ENCODE peak calls at places on chromosomes 2 and 18, in five cellular contexts. T is esophagus muscularis mucosa, H is HCT116, E is H1, F is breast epithelium. P is an unnamed sample.

GRCh38 chr2:189267491-189267890 is 87.9 kb upstream of the COL5A2 start:
- DNase-seq in T (no peak), H (no peak), E (no peak), F (no peak), P (no peak)

GRCh38 chr2:55761024-55761423 is 67.4 kb upstream of the PNPT1 start:
- DNase-seq in T (no peak), H (no peak), E (no peak), F (no peak), P (no peak)

GRCh38 chr18:57532987-57533386 is 53.5 kb downstream of the FECH start:
- DNase-seq in T (no peak), H (no peak), E (no peak), F (no peak), P (no peak)

GRCh38 chr18:75923169-75923568 is 495.7 kb upstream of the SMIM21 start:
- DNase-seq in T (peak; percentile 95), H (peak; percentile 10), E (no peak), F (peak; percentile 92), P (peak; percentile 67)

GRCh38 chr2:149716687-149717086 is 129.1 kb upstream of the MMADHC start:
- DNase-seq in T (no peak), H (no peak), E (peak; percentile 23), F (no peak), P (no peak)

GRCh38 chr18:58886864-58887612 is 22.4 kb downstream of the ZNF532 start:
- DNase-seq in T (no peak), H (no peak), E (no peak), F (no peak), P (no peak)

GRCh38 chr2:156320491-156320896 is 12.0 kb downstream of the NR4A2 start:
- DNase-seq in T (no peak), H (no peak), E (no peak), F (no peak), P (peak; percentile 80)

GRCh38 chr18:58635891-58636290 is 7.0 kb upstream of the ALPK2 start:
- DNase-seq in T (no peak), H (peak; percentile 7), E (no peak), F (no peak), P (no peak)

GRCh38 chr2:172168917-172169346 is 66.2 kb upstream of the DLX2 start:
- DNase-seq in T (no peak), H (no peak), E (no peak), F (no peak), P (no peak)

GRCh38 chr18:79560042-79560860 is 119.4 kb upstream of the CTDP1 start:
- DNase-seq in T (no peak), H (no peak), E (no peak), F (peak; percentile 71), P (peak; percentile 58)

GRCh38 chr2:119119999-119120710 is 38.4 kb downstream of the C1QL2 start:
- DNase-seq in T (no peak), H (no peak), E (no peak), F (no peak), P (no peak)

GRCh38 chr2:7111626-7112025 is 194.4 kb downstream of the RNF144A start:
- DNase-seq in T (peak; percentile 80), H (no peak), E (no peak), F (no peak), P (no peak)

GRCh38 chr2:134773372-134774073 is 54.7 kb upstream of the TMEM163 start:
- DNase-seq in T (peak; percentile 68), H (no peak), E (no peak), F (no peak), P (no peak)

GRCh38 chr2:200509608-200510433 is at the start of gene KCTD18:
- DNase-seq in T (peak; percentile 95), H (peak; percentile 46), E (peak; percentile 56), F (peak; percentile 82), P (peak; percentile 95)

GRCh38 chr2:239348563-239349447 is 52.0 kb downstream of the HDAC4 start:
- DNase-seq in T (no peak), H (no peak), E (no peak), F (no peak), P (no peak)

GRCh38 chr2:219569041-219569440 is 2.3 kb downstream of the OBSL1 start:
- DNase-seq in T (no peak), H (no peak), E (no peak), F (no peak), P (no peak)

GRCh38 chr18:56291229-56291796 is 347.1 kb downstream of the TXNL1 start:
- DNase-seq in T (no peak), H (no peak), E (no peak), F (no peak), P (no peak)

DNA sequence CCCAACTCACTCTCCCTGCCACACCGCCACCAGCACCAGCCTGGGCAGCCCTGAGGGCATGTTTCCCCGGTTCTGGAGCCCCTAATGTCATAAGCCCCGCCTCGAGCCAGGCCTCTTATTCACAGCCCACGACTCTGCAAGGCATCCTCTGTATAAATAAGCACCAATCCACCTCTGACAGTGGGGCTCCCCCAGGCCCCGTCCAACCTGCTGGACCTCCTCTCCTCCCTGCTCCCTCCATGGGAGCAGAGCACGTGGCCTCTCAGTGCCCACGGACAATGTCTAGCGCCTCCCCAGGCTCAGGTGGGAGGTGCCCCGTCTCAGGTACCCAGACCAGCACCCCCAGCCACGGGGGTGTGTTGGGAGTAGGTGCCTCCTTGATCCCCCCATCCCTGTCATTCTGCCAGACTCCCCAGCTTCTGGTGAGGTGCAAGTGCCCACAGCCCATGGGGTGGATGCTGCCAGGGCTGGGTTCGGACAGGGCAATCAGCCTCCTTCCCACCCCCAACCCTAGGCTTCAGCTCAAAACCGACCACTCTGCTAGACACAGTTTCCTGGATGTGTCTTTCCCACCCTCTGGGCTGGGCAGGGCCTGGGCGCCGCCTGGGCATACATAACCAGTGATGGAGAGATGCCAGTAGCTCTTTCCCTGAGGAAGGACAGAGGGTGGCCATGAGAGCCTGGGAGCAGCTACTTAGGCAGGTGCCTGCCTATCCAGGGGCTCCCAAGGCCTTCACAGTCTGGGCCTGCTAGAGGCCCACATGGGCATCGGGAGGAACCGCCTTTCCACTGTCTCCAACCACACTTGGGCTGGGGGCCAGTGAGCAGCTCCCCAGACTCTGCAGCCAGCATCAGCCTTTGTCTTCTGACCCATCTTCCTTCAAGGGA is 1.6 kb upstream of the ADRA2B start:
- DNase-seq in T (no peak), H (no peak), E (no peak), F (no peak), P (no peak)
- TF ChIP-seq CTCF in T (no peak), H (peak; percentile 42), E (peak; percentile 28), F (no peak), P (no peak)

DNA sequence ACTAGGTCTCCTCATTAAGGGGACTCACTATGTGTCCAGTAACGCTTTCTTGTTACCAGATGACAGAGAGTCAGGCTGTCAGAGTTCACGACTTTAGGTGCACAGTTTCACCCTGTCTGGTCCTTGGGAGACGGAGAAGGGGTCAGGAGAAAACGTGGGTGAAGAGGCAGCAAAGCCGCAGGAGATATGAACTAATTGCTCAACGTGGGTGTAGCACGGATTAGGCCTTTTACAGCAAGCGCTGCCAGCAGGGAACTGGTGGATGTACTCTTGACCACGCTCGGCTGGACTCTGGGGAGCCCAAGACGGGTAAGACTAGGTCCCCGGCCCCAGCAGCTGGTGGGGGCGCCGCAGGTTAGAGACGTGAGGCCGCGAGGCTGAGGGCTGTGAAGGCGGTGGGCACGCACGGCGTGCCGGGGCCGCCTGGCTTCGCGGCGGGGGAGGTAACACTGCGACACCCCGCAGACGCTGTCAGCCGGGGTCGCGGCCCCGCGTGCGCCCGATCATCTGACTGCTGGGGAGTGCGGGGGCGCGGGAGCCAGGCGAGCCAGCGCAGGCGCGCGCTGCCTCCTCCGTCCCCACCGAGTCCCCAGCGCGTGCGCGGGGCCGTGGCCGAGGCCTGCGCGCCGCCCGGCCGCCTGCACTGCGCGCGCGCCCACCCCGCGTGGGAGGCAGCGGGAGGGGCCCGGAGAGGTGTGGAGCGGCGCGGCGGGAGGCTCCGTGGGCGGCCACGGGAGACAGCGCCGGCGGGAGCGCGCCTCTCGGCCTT is at the start of gene CLIP4:
- DNase-seq in T (no peak), H (no peak), E (no peak), F (peak; percentile 64), P (peak; percentile 95)
- TF ChIP-seq POLR2A in T (no peak), H (no peak), E (no peak), F (peak; percentile 19), P (peak; percentile 19)

GRCh38 chr2:100780203-100781008 is 39.5 kb upstream of the NPAS2 start:
- DNase-seq in T (no peak), H (peak; percentile 29), E (no peak), F (peak; percentile 79), P (no peak)
- TF ChIP-seq POLR2AphosphoS5 in T (peak; percentile 29), H (no peak), E (no peak), F (peak; percentile 65), P (no peak)

DNA sequence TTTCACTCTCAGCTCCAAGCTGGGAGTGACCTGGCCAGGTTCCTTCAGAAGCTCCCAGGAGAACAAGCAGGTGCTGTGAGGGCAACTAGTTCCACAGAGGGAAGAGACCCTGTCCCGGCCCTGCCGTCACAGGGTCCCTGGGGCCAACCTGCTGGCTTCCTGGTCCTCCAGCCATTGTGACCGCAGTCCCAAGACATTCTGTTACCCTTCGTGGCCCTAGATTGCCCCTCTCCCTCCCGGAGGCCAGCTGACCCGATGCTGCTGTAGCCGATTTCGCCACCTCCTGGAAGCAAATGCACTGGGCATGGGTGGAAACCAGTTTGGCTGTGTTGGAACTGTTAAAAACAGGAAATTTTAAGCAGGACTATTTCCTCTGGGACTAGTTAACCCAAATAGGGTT is 55.4 kb downstream of the EPAS1 start:
- DNase-seq in T (no peak), H (no peak), E (no peak), F (no peak), P (peak; percentile 64)
- TF ChIP-seq CTCF in T (no peak), H (no peak), E (no peak), F (no peak), P (no peak)

DNA sequence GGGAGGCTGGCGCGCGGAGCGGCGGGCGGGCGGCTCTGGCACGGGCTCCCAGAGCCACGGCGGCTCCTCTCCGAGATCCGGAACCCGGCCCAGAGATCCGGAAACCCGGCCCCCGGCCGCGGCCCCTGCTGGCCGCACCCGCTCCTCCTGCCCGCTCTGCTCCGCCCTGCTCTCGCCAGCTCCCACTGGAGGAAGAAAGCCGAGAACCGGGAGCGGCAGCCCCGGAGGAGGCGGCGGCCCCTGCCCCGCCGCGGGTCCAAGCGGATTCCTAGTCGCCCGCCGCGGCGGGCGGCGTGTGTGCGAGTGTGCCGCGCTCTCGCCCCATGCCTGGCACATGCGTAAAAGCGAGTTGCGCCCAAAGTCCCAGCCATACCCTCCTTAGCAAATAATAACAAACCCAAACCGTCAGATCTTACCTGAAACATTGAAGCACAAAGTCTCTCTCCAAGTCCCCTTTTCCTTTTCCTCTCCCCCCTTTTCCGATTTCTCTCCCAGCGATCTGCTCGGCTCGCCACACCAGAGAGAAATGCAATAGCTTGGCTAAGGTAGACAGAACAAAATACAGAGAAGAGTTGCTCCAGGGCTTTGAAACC is 108.7 kb upstream of the KCTD1 start:
- DNase-seq in T (no peak), H (no peak), E (no peak), F (peak; percentile 66), P (peak; percentile 95)
- TF ChIP-seq POLR2A in T (no peak), H (no peak), E (peak; percentile 41), F (peak; percentile 44), P (no peak)